ENCODE peak calls at places on chromosomes 13 and 19, in five cellular contexts. R is psoas muscle; M is left colon; Q is stimulated activated CD8-positive, alpha-beta memory T cell treated with anti-CD3 and anti-CD28 coated beads, Interleukin-2, amount 100 ng/mL, for 1 hour; U is DMS153. S is an unnamed sample.

GRCh38 chr19:54188224-54188871 is 1.0 kb downstream of the MBOAT7 start:
- DNase-seq in R (no peak), M (peak), Q (no peak), U (no peak), S (no peak)

GRCh38 chr13:68996671-68997030 is 1111.0 kb upstream of the ATXN8OS start:
- DNase-seq in R (no peak), M (no peak), Q (no peak), U (no peak), S (no peak)

GRCh38 chr19:10922638-10923014 is 5.8 kb downstream of the YIPF2 start:
- DNase-seq in R (no peak), M (no peak), Q (no peak), U (no peak), S (no peak)

GRCh38 chr19:3369337-3370213 is 3.2 kb downstream of the NFIC start:
- DNase-seq in R (peak), M (no peak), Q (no peak), U (peak), S (peak)

GRCh38 chr13:75637101-75637774 is 1.1 kb downstream of the LMO7 start:
- DNase-seq in R (no peak), M (no peak), Q (no peak), U (no peak), S (no peak)

GRCh38 chr19:45542234-45542668 is 35.0 kb downstream of the VASP start:
- DNase-seq in R (no peak), M (no peak), Q (no peak), U (peak), S (no peak)

GRCh38 chr19:46717034-46717715 is at the start of gene PRKD2:
- DNase-seq in R (peak), M (peak), Q (peak), U (no peak), S (peak)

GRCh38 chr19:31430381-31430780 is 81.1 kb upstream of the TSHZ3 start:
- DNase-seq in R (no peak), M (no peak), Q (no peak), U (no peak), S (no peak)

GRCh38 chr13:80577285-80577684 is 236.4 kb upstream of the SPRY2 start:
- DNase-seq in R (no peak), M (no peak), Q (no peak), U (no peak), S (no peak)